ENCODE peak calls at places on chromosomes 4 and X, in four cellular contexts. K is endothelial cell of umbilical vein, M is GM12878, H is A549. W is an unnamed sample.

GRCh38 chr4:185068837-185069236 is 50.5 kb downstream of the HELT start:
- DNase-seq in K (no peak), M (no peak), H (no peak), W (no peak)

GRCh38 chr4:21467551-21467950 is 481.0 kb downstream of the KCNIP4 start:
- DNase-seq in K (no peak), M (no peak), H (no peak), W (no peak)

GRCh38 chr4:54550415-54551171 is 107.2 kb upstream of the KIT start:
- DNase-seq in K (no peak), M (no peak), H (no peak), W (no peak)

GRCh38 chr4:7912826-7913225 is 26.8 kb downstream of the AFAP1 start:
- DNase-seq in K (no peak), M (no peak), H (no peak), W (no peak)

GRCh38 chr4:101162990-101163380 is 184.3 kb downstream of the PPP3CA start:
- DNase-seq in K (no peak), M (no peak), H (no peak), W (no peak)

GRCh38 chr4:85928775-85929585 is 430.9 kb downstream of the MAPK10 start:
- DNase-seq in K (no peak), M (peak; percentile 12), H (no peak), W (no peak)

GRCh38 chr4:139951051-139951450 is 202.9 kb downstream of the MAML3 start:
- DNase-seq in K (no peak), M (no peak), H (no peak), W (peak; percentile 28)

GRCh38 chr4:55173580-55173979 is 48.2 kb upstream of the KDR start:
- DNase-seq in K (peak; percentile 74), M (no peak), H (no peak), W (no peak)

GRCh38 chrX:44474410-44474809 is 68.2 kb downstream of the FUNDC1 start:
- DNase-seq in K (no peak), M (no peak), H (no peak), W (peak; percentile 10)

GRCh38 chr4:152956650-152957436 is 20.7 kb downstream of the FHDC1 start:
- DNase-seq in K (peak; percentile 19), M (no peak), H (no peak), W (no peak)

GRCh38 chrX:48864210-48864609 is 28.8 kb upstream of the PCSK1N start:
- DNase-seq in K (peak; percentile 3), M (no peak), H (no peak), W (no peak)

GRCh38 chr4:18686338-18687039 is 664.9 kb upstream of the LCORL start:
- DNase-seq in K (no peak), M (no peak), H (no peak), W (no peak)

GRCh38 chr4:90958256-90958895 is 831.2 kb downstream of the CCSER1 start:
- DNase-seq in K (no peak), M (no peak), H (no peak), W (no peak)

GRCh38 chr4:6409381-6409780 is 63.0 kb downstream of the PPP2R2C start:
- DNase-seq in K (no peak), M (no peak), H (no peak), W (no peak)

GRCh38 chr4:119206178-119206577 is 6.3 kb upstream of the USP53 start:
- DNase-seq in K (peak; percentile 3), M (no peak), H (no peak), W (no peak)

GRCh38 chrX:150202641-150203248 is 160.4 kb upstream of the MAMLD1 start:
- DNase-seq in K (peak; percentile 37), M (no peak), H (no peak), W (peak; percentile 44)
- TF ChIP-seq MYC in K (no peak), M (no peak), H (no peak), W (no peak)

DNA sequence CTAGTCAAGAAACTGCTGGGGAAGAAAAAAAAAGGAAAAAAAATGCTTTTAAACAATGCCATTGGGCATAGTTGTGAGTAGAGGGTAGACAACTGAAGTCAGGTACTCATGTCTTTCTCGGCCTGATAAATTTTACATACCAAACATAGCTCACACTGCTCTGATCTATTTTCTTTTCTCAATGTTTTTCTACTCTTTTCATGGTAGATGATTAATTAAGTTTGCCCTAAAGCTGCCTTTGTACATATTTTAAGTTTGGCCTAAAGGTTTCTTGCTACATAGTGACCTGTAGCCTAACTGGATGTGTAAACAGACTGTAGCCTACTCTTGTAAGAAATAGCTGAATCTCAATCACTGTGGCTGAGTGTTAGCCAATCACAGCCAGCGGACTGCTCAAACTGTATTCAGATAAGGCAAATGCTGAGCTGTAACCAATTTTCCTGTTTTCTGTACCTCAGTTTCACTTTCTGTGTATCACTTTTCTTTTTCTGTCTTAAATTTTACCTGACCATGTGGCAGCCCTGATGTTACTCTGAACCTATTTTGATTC is 121.0 kb downstream of the PCDH10 start:
- DNase-seq in K (no peak), M (no peak), H (no peak), W (no peak)
- TF ChIP-seq MAX in K (no peak), M (no peak), H (no peak), W (no peak)

DNA sequence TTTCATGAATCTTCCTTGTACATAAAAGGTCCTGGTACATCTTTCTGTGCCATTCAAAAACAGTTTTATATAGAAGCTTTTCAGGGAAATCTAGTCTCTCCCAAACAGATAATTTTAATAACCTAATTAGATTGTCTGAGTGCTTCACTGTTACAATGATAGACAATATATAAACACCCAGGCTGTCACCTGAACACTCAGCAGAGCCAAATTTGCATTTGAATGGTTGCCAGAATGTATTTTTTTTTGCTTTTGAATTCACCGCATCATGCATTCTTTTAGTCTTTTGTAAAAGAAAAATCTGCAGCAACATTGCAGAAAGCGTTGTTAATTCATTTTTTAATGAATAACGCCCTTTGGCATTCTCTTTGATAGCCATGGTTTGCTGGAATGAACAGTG is 174.9 kb upstream of the EPHA5 start:
- DNase-seq in K (no peak), M (no peak), H (no peak), W (no peak)
- TF ChIP-seq MYC in K (no peak), M (no peak), H (no peak), W (no peak)

GRCh38 chrX:130578906-130579305 is 177.1 kb downstream of the RBMX2 start:
- DNase-seq in K (no peak), M (no peak), H (no peak), W (no peak)

GRCh38 chrX:130577431-130577830 is 175.6 kb downstream of the RBMX2 start:
- DNase-seq in K (no peak), M (no peak), H (no peak), W (no peak)

DNA sequence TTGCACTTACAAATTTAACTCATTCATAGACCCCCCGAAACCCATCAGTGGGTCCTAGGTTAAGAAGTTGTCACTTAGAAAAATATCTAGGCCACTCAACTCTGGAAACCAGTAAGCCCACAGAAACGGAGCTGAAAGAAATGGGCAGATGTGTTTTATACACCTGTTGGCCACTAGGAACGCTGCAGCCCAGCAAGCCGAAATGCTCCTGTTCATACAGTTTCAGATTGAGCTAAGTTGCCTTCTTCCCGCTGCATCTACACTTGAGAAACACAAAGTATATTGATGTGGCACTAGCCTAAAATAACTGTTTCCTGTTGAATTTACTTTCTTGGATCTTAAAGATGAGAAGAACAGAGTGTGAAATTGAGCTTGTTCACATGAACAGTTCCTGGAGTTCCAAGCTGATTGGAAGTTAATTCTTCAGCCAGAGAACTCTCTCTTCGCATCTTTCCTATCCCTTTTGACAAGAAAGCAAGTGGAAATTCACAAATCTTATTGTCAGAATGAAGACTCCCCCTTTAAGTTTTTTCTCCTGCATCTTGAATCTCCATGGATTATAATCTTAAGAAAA is 174.1 kb downstream of the RBMX2 start:
- DNase-seq in K (peak; percentile 35), M (no peak), H (peak; percentile 32), W (peak; percentile 31)
- TF ChIP-seq MAX in K (no peak), M (no peak), H (no peak), W (no peak)

W was measured in NB4.